ENCODE peak calls at places on chromosomes 12 and 14, in six cellular contexts. X is GM13976, C is sigmoid colon, M is WERI-Rb-1, Y is foreskin keratinocyte, K is ascending aorta. O is an unnamed sample.

GRCh38 chr12:105944628-105945027 is 194.1 kb downstream of the NUAK1 start:
- DNase-seq in X (no peak), C (no peak), M (no peak), Y (no peak), K (no peak), O (no peak)

GRCh38 chr12:118328486-118329340 is 44.0 kb downstream of the TAOK3 start:
- DNase-seq in X (no peak), C (no peak), M (no peak), Y (no peak), K (no peak), O (no peak)

GRCh38 chr12:4002601-4003000 is 129.4 kb upstream of the PARP11 start:
- DNase-seq in X (no peak), C (no peak), M (no peak), Y (no peak), K (no peak), O (no peak)

GRCh38 chr14:74038015-74038859 is 19.1 kb downstream of the BBOF1 start:
- DNase-seq in X (peak; percentile 59), C (no peak), M (no peak), Y (peak; percentile 48), K (no peak), O (peak; percentile 67)

GRCh38 chr14:55711171-55711811 is 131.3 kb downstream of the KTN1 start:
- DNase-seq in X (no peak), C (no peak), M (no peak), Y (peak; percentile 37), K (no peak), O (peak; percentile 87)

GRCh38 chr12:93838180-93838579 is 161.0 kb downstream of the CRADD start:
- DNase-seq in X (no peak), C (no peak), M (no peak), Y (no peak), K (no peak), O (no peak)

GRCh38 chr12:4607056-4607455 is 41.8 kb downstream of the AKAP3 start:
- DNase-seq in X (no peak), C (no peak), M (peak; percentile 64), Y (no peak), K (no peak), O (no peak)

GRCh38 chr14:33510991-33511390 is 439.9 kb downstream of the EGLN3 start:
- DNase-seq in X (no peak), C (no peak), M (no peak), Y (no peak), K (no peak), O (no peak)

GRCh38 chr12:3204716-3205617 is 127.8 kb downstream of the TSPAN9 start:
- DNase-seq in X (no peak), C (no peak), M (peak; percentile 86), Y (no peak), K (no peak), O (no peak)

GRCh38 chr14:51004352-51004800 is 60.1 kb upstream of the PYGL start:
- DNase-seq in X (no peak), C (peak; percentile 76), M (no peak), Y (no peak), K (no peak), O (peak; percentile 29)

GRCh38 chr12:13179159-13180074 is 17.1 kb upstream of the EMP1 start:
- DNase-seq in X (no peak), C (peak; percentile 74), M (peak; percentile 28), Y (peak; percentile 84), K (no peak), O (peak; percentile 74)

GRCh38 chr14:33612184-33612479 is 338.7 kb downstream of the EGLN3 start:
- DNase-seq in X (no peak), C (no peak), M (no peak), Y (no peak), K (no peak), O (no peak)

GRCh38 chr14:68682166-68683103 is 110.4 kb downstream of the ZFP36L1 start:
- DNase-seq in X (no peak), C (peak; percentile 85), M (no peak), Y (peak; percentile 94), K (peak; percentile 81), O (peak; percentile 97)

GRCh38 chr12:84924956-84925355 is 12.4 kb upstream of the SLC6A15 start:
- DNase-seq in X (no peak), C (no peak), M (no peak), Y (peak; percentile 66), K (no peak), O (peak; percentile 88)

GRCh38 chr12:27595231-27595642 is 71.2 kb downstream of the PPFIBP1 start:
- DNase-seq in X (no peak), C (peak; percentile 77), M (no peak), Y (no peak), K (peak; percentile 84), O (peak; percentile 68)

GRCh38 chr12:32897688-32898573 is 1.4 kb upstream of the PKP2 start:
- DNase-seq in X (no peak), C (no peak), M (no peak), Y (no peak), K (no peak), O (no peak)

GRCh38 chr14:24299255-24300191 is at the start of the genes DHRS1 and NOP9:
- DNase-seq in X (peak; percentile 98), C (peak; percentile 96), M (peak; percentile 88), Y (peak; percentile 86), K (peak; percentile 96), O (peak; percentile 86)

GRCh38 chr12:49644620-49644994 is 21.2 kb downstream of the PRPF40B start:
- DNase-seq in X (peak; percentile 88), C (peak; percentile 93), M (peak; percentile 77), Y (peak; percentile 43), K (peak; percentile 88), O (peak; percentile 91)

GRCh38 chr14:73620268-73620667 is 8.0 kb downstream of the ACOT6 start:
- DNase-seq in X (no peak), C (no peak), M (no peak), Y (no peak), K (no peak), O (no peak)

GRCh38 chr12:111056618-111057521 is 136.5 kb upstream of the MYL2 start:
- DNase-seq in X (peak; percentile 76), C (peak; percentile 37), M (no peak), Y (no peak), K (no peak), O (no peak)

GRCh38 chr14:75720828-75721227 is 59.8 kb downstream of the TTLL5 start:
- DNase-seq in X (no peak), C (peak; percentile 85), M (no peak), Y (peak; percentile 2), K (peak; percentile 85), O (no peak)

GRCh38 chr14:54025661-54026060 is 69.0 kb upstream of the BMP4 start:
- DNase-seq in X (no peak), C (no peak), M (peak; percentile 15), Y (peak; percentile 30), K (no peak), O (peak; percentile 57)

GRCh38 chr12:93200291-93200917 is 177.3 kb upstream of the NUDT4 start:
- DNase-seq in X (no peak), C (no peak), M (no peak), Y (no peak), K (no peak), O (no peak)

GRCh38 chr14:39320318-39320717 is 86.6 kb downstream of the MIA2 start:
- DNase-seq in X (no peak), C (no peak), M (no peak), Y (no peak), K (no peak), O (no peak)

GRCh38 chr14:57610631-57611030 is 117.0 kb upstream of the CCDC198 start:
- DNase-seq in X (no peak), C (no peak), M (no peak), Y (no peak), K (no peak), O (no peak)

DNA sequence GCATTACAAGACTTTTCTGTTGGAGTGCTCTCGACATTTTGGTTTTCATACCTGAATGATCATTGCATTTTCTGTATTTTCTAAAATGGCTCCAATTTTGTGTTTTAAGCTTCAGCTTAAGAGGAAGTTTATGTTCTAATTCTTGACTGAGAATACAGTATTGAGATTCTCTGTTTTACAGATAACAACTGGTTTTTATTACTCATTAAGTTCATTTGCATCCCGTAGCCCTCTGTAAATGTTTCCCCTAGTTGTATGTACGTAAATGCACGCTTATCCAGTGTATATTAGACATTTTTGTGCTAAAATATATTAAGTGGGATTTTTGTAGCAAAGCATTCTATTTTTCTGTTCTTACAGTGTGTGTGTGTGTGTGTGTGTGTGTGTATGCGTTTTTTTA is 33.1 kb downstream of the CPSF6 start:
- DNase-seq in X (no peak), C (no peak), M (no peak), Y (no peak), K (no peak), O (no peak)
- TF ChIP-seq CTCF in X (no peak), C (no peak), M (no peak), Y (no peak), K (no peak), O (no peak)

GRCh38 chr12:121132601-121133481 is at the start of gene P2RX7:
- DNase-seq in X (peak; percentile 57), C (peak; percentile 91), M (no peak), Y (peak; percentile 91), K (peak; percentile 80), O (peak; percentile 65)
- TF ChIP-seq CTCF in X (no peak), C (no peak), M (no peak), Y (peak; percentile 59), K (no peak), O (no peak)

GRCh38 chr14:102694530-102695171 is 82.6 kb upstream of the TRAF3 start:
- DNase-seq in X (peak; percentile 66), C (peak; percentile 79), M (peak; percentile 73), Y (peak; percentile 51), K (peak; percentile 74), O (peak; percentile 56)
- TF ChIP-seq CTCF in X (peak; percentile 63), C (peak; percentile 60), M (peak; percentile 49), Y (peak; percentile 78), K (peak; percentile 57), O (peak; percentile 61)

GRCh38 chr12:18224745-18225144 is 36.6 kb upstream of the PIK3C2G start:
- DNase-seq in X (peak; percentile 26), C (no peak), M (peak; percentile 9), Y (peak; percentile 29), K (no peak), O (no peak)
- TF ChIP-seq CTCF in X (peak; percentile 26), C (peak; percentile 12), M (peak; percentile 14), Y (peak; percentile 80), K (peak; percentile 18), O (peak; percentile 57)

DNA sequence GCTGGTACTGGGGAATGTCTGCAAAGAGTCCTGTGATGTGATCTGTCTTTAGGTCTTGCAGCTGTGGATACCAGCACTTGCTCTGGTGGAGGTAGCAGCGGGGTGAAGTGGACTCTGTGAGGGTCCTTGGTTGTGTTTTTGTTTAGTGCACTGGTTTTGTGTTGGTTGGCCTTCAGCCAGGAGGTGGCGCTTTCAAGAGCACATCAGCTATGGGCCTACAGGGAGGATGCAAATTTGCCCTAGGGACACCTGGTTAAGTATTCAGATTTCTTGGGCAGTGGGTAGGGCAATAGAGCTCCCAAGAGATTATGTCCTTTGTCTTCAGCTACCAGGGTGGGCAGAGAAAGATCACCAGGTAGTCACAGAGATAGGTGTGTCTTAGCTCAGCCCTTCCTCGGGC is 63.8 kb downstream of the PTGER2 start:
- DNase-seq in X (no peak), C (no peak), M (no peak), Y (no peak), K (no peak), O (no peak)
- TF ChIP-seq CTCF in X (no peak), C (no peak), M (peak; percentile 9), Y (no peak), K (no peak), O (no peak)